ENCODE peak calls at places on chromosomes 12 and 14, in five cellular contexts. V, Q, U, M and T are unnamed samples.
A peak's percentile ranks its signal among the peaks of the same experiment; 100 is the strongest.

GRCh38 chr14:57029620-57030253 is 219.5 kb upstream of the OTX2 start:
- DNase-seq in Q (no peak), M (no peak), V (no peak), U (no peak), T (no peak)

GRCh38 chr12:57046392-57046791 is 3.5 kb downstream of the MYO1A start:
- DNase-seq in Q (no peak), U (no peak), M (no peak), V (no peak), T (no peak)

GRCh38 chr14:74207943-74208342 is 31.3 kb upstream of the VSX2 start:
- DNase-seq in M (no peak), U (no peak), Q (peak; percentile 29), V (no peak), T (no peak)

GRCh38 chr12:130710733-130711080 is 5.4 kb downstream of the RIMBP2 start:
- DNase-seq in Q (no peak), V (no peak), M (no peak), U (no peak), T (no peak)

GRCh38 chr12:101877816-101878811 is 734 bp downstream of the DRAM1 start:
- DNase-seq in V (peak; percentile 16), M (peak; percentile 53), U (no peak), Q (peak; percentile 54), T (peak; percentile 1)

GRCh38 chr14:99522457-99522891 is 41.3 kb downstream of the CCNK start:
- DNase-seq in Q (peak; percentile 92), V (no peak), U (no peak), M (peak; percentile 89), T (peak; percentile 56)

GRCh38 chr14:29240046-29240445 is 473.5 kb downstream of the FOXG1 start:
- DNase-seq in Q (peak; percentile 54), M (peak; percentile 55), U (peak; percentile 85), V (no peak), T (peak; percentile 78)

GRCh38 chr12:122651520-122652224 is 51.5 kb downstream of the HCAR2 start:
- DNase-seq in Q (no peak), V (no peak), U (no peak), M (no peak), T (no peak)